ENCODE peak calls at places on chromosome 9, in four cellular contexts. One of them, this sample, is unnamed.

GRCh38 chr9:111036068-111036789 is 2.0 kb downstream of the LPAR1 start:
- DNase-seq in mammary epithelial cell: peak
- DNase-seq in fibroblast of lung: peak
- DNase-seq in IMR-90: peak
- DNase-seq in this sample: peak

GRCh38 chr9:4740623-4741364 is at the start of gene AK3:
- DNase-seq in mammary epithelial cell: peak
- DNase-seq in fibroblast of lung: peak
- DNase-seq in IMR-90: peak
- DNase-seq in this sample: peak

GRCh38 chr9:94779101-94779500 is 52.6 kb downstream of the AOPEP start:
- DNase-seq in mammary epithelial cell: no peak
- DNase-seq in fibroblast of lung: no peak
- DNase-seq in IMR-90: no peak
- DNase-seq in this sample: no peak

GRCh38 chr9:26695010-26695601 is 197.5 kb downstream of the CAAP1 start:
- DNase-seq in mammary epithelial cell: no peak
- DNase-seq in fibroblast of lung: no peak
- DNase-seq in IMR-90: no peak
- DNase-seq in this sample: no peak

GRCh38 chr9:111839981-111840380 is 45.2 kb upstream of the SHOC1 start:
- DNase-seq in mammary epithelial cell: no peak
- DNase-seq in fibroblast of lung: peak
- DNase-seq in IMR-90: peak
- DNase-seq in this sample: peak

GRCh38 chr9:121717141-121717749 is 65.8 kb downstream of the DAB2IP start:
- DNase-seq in mammary epithelial cell: peak
- DNase-seq in fibroblast of lung: no peak
- DNase-seq in IMR-90: no peak
- DNase-seq in this sample: no peak

GRCh38 chr9:13568446-13568845 is 289.0 kb upstream of the MPDZ start:
- DNase-seq in mammary epithelial cell: no peak
- DNase-seq in fibroblast of lung: peak
- DNase-seq in IMR-90: no peak
- DNase-seq in this sample: peak

GRCh38 chr9:127707766-127708165 is 978 bp downstream of the CFAP157 start:
- DNase-seq in mammary epithelial cell: no peak
- DNase-seq in fibroblast of lung: no peak
- DNase-seq in IMR-90: no peak
- DNase-seq in this sample: no peak

GRCh38 chr9:127773245-127773644 is 5.2 kb downstream of the SH2D3C start:
- DNase-seq in mammary epithelial cell: no peak
- DNase-seq in fibroblast of lung: no peak
- DNase-seq in IMR-90: no peak
- DNase-seq in this sample: no peak

GRCh38 chr9:70601000-70601929 is 186.8 kb upstream of the KLF9 start:
- DNase-seq in mammary epithelial cell: peak
- DNase-seq in fibroblast of lung: peak
- DNase-seq in IMR-90: peak
- DNase-seq in this sample: peak

GRCh38 chr9:37534901-37535300 is 41.3 kb downstream of the FBXO10 start:
- DNase-seq in mammary epithelial cell: no peak
- DNase-seq in fibroblast of lung: no peak
- DNase-seq in IMR-90: no peak
- DNase-seq in this sample: no peak

GRCh38 chr9:125296843-125297372 is 35.3 kb downstream of the GAPVD1 start:
- DNase-seq in mammary epithelial cell: no peak
- DNase-seq in fibroblast of lung: peak
- DNase-seq in IMR-90: no peak
- DNase-seq in this sample: no peak

GRCh38 chr9:136309101-136309801 is 5.4 kb upstream of the CCDC187 start:
- DNase-seq in mammary epithelial cell: no peak
- DNase-seq in fibroblast of lung: no peak
- DNase-seq in IMR-90: no peak
- DNase-seq in this sample: no peak

GRCh38 chr9:35374436-35374835 is 115.5 kb upstream of the RUSC2 start:
- DNase-seq in mammary epithelial cell: no peak
- DNase-seq in fibroblast of lung: no peak
- DNase-seq in IMR-90: no peak
- DNase-seq in this sample: no peak

GRCh38 chr9:109771796-109772525 is 8.0 kb upstream of the PALM2AKAP2 start:
- DNase-seq in mammary epithelial cell: no peak
- DNase-seq in fibroblast of lung: peak
- DNase-seq in IMR-90: peak
- DNase-seq in this sample: peak

GRCh38 chr9:137156567-137157375 is 13.1 kb downstream of the LRRC26 start:
- DNase-seq in mammary epithelial cell: no peak
- DNase-seq in fibroblast of lung: no peak
- DNase-seq in IMR-90: peak
- DNase-seq in this sample: peak

GRCh38 chr9:84228130-84228735 is 112.3 kb downstream of the SLC28A3 start:
- DNase-seq in mammary epithelial cell: no peak
- DNase-seq in fibroblast of lung: no peak
- DNase-seq in IMR-90: no peak
- DNase-seq in this sample: no peak

GRCh38 chr9:114159562-114160145 is 4.3 kb downstream of the COL27A1 start:
- DNase-seq in mammary epithelial cell: no peak
- DNase-seq in fibroblast of lung: no peak
- DNase-seq in IMR-90: no peak
- DNase-seq in this sample: no peak

GRCh38 chr9:114157516-114158176 is 2.3 kb downstream of the COL27A1 start:
- DNase-seq in mammary epithelial cell: peak
- DNase-seq in fibroblast of lung: peak
- DNase-seq in IMR-90: peak
- DNase-seq in this sample: peak

GRCh38 chr9:114156658-114157421 is 1.5 kb downstream of the COL27A1 start:
- DNase-seq in mammary epithelial cell: peak
- DNase-seq in fibroblast of lung: peak
- DNase-seq in IMR-90: peak
- DNase-seq in this sample: peak

GRCh38 chr9:114156311-114156657 is 947 bp downstream of the COL27A1 start:
- DNase-seq in mammary epithelial cell: no peak
- DNase-seq in fibroblast of lung: no peak
- DNase-seq in IMR-90: no peak
- DNase-seq in this sample: peak

GRCh38 chr9:114158482-114159130 is 3.3 kb downstream of the COL27A1 start:
- DNase-seq in mammary epithelial cell: no peak
- DNase-seq in fibroblast of lung: no peak
- DNase-seq in IMR-90: no peak
- DNase-seq in this sample: no peak
- H3K9ac ChIP-seq in mammary epithelial cell: no peak
- H3K9ac ChIP-seq in fibroblast of lung: no peak
- H3K9ac ChIP-seq in IMR-90: no peak
- H3K9ac ChIP-seq in this sample: no peak

DNA sequence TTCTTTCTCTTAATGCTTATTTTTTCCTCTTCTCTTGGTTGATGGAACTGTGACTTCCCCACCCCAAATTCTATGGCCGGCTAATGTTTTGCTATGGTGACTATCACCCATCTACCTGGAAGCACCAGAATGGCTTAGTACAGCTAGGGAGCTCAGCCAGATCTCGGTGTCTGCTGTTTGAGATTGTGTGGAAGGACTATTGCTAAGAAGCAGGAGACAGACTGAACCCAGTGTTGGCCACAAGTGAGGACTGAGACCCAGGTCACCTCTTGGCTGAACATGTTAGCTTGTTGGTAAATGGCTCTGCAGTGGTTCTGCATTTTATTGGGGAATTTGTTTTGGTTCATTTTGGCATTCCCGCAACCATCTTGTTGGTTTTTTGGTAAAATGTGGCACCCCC is 2.7 kb downstream of the PRRC2B start:
- DNase-seq in mammary epithelial cell: no peak
- DNase-seq in fibroblast of lung: no peak
- DNase-seq in IMR-90: no peak
- DNase-seq in this sample: no peak
- H3K9ac ChIP-seq in mammary epithelial cell: peak
- H3K9ac ChIP-seq in fibroblast of lung: no peak
- H3K9ac ChIP-seq in IMR-90: peak
- H3K9ac ChIP-seq in this sample: peak

GRCh38 chr9:32376295-32376694 is 8.1 kb upstream of the ACO1 start:
- DNase-seq in mammary epithelial cell: no peak
- DNase-seq in fibroblast of lung: no peak
- DNase-seq in IMR-90: no peak
- DNase-seq in this sample: no peak

GRCh38 chr9:32378496-32378895 is 5.9 kb upstream of the ACO1 start:
- DNase-seq in mammary epithelial cell: peak
- DNase-seq in fibroblast of lung: peak
- DNase-seq in IMR-90: peak
- DNase-seq in this sample: peak

GRCh38 chr9:32380944-32381343 is 3.5 kb upstream of the ACO1 start:
- DNase-seq in mammary epithelial cell: no peak
- DNase-seq in fibroblast of lung: no peak
- DNase-seq in IMR-90: no peak
- DNase-seq in this sample: no peak

GRCh38 chr9:32382582-32383320 is 1.7 kb upstream of the ACO1 start:
- DNase-seq in mammary epithelial cell: no peak
- DNase-seq in fibroblast of lung: no peak
- DNase-seq in IMR-90: no peak
- DNase-seq in this sample: no peak

DNA sequence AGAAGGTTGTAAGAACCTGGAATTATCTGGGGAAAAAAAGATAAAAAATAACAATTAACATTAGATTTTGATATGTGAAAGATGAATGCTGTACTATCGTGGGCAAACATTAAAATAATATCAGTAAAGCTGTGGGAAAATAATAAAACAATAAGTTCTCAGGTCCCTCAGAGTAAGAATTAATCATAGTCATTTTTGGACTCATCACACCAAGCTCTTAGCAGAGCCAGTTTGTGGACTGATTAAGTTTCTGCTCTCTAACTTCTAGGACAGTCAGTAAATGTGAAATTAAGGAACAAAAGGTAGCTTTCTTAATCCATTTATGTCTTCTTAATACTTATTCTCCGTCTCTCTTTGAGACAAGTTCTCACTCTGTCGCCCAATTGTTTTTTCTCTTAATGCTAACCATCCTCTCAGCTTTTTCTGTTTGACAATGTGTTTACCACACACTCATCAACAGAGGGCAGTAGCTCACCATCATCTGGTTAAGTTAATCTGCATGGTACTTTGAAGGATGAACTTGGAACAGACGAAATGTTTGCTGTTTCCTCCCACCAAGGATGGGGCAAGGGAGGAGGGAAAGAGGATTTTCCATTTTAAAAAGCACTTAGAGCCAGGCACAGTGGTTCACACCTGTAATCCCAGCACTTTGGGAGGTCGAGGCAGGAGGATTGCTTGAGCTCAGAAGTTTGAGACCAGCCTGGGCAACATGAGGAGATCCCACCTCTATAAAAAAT is 5.3 kb upstream of the ACO1 start:
- DNase-seq in mammary epithelial cell: peak
- DNase-seq in fibroblast of lung: peak
- DNase-seq in IMR-90: peak
- DNase-seq in this sample: peak
- H3K9ac ChIP-seq in mammary epithelial cell: no peak
- H3K9ac ChIP-seq in fibroblast of lung: no peak
- H3K9ac ChIP-seq in IMR-90: no peak
- H3K9ac ChIP-seq in this sample: no peak

GRCh38 chr9:129694265-129694664 is 28.8 kb downstream of the PRRX2 start:
- DNase-seq in mammary epithelial cell: no peak
- DNase-seq in fibroblast of lung: no peak
- DNase-seq in IMR-90: no peak
- DNase-seq in this sample: no peak

GRCh38 chr9:129695870-129696269 is 30.4 kb downstream of the PRRX2 start:
- DNase-seq in mammary epithelial cell: no peak
- DNase-seq in fibroblast of lung: no peak
- DNase-seq in IMR-90: no peak
- DNase-seq in this sample: no peak

GRCh38 chr9:129697956-129698757 is 32.7 kb downstream of the PRRX2 start:
- DNase-seq in mammary epithelial cell: no peak
- DNase-seq in fibroblast of lung: peak
- DNase-seq in IMR-90: no peak
- DNase-seq in this sample: peak

GRCh38 chr9:129696803-129697110 is 31.3 kb downstream of the PRRX2 start:
- DNase-seq in mammary epithelial cell: no peak
- DNase-seq in fibroblast of lung: no peak
- DNase-seq in IMR-90: no peak
- DNase-seq in this sample: no peak

DNA sequence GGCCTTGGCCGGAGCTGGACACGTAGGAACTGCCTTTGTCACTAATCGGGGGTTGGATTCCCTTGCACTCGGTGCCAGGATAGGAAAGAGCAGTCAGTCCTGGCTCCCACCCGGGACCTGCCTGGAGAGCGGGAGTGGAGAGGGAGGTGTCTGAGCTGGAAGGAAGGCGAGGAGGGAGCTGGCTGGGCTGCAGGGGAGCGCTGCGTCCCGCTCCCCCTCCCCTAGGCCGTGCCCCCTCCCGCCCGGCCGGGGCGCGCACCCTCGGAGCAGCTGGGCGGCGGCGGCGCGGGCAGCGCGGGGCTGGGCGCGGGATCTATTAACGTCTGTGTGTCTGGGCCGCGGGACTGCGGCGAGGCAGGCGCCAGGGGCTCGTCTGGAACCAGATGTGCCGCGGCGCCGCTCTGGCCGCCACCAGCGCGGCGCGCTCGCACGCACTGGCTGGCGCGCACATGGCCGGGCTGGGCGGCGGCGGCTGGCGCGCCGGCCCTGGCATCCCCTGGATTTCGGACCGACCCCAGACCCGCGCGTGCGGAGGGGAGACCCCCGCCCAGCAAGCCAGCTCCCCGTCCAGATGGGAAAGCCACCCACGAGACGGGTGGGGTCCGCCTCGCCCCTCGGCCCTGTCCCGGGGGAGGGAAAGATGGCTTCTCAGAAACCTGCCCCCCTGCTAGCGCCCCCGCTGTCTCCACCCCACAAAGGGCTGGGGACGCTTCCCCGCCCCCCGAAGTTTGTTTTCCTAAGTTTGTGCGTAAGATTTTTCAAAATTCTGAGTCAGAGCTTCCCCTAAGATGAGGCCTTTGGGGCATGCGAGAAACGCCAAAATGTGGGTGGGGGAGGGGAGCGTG is 31.9 kb downstream of the PRRX2 start:
- DNase-seq in mammary epithelial cell: no peak
- DNase-seq in fibroblast of lung: peak
- DNase-seq in IMR-90: peak
- DNase-seq in this sample: peak
- H3K9ac ChIP-seq in mammary epithelial cell: no peak
- H3K9ac ChIP-seq in fibroblast of lung: peak
- H3K9ac ChIP-seq in IMR-90: peak
- H3K9ac ChIP-seq in this sample: peak

GRCh38 chr9:133534346-133535284 is at the start of gene ADAMTSL2:
- DNase-seq in mammary epithelial cell: no peak
- DNase-seq in fibroblast of lung: peak
- DNase-seq in IMR-90: peak
- DNase-seq in this sample: peak
- H3K9ac ChIP-seq in mammary epithelial cell: no peak
- H3K9ac ChIP-seq in fibroblast of lung: no peak
- H3K9ac ChIP-seq in IMR-90: no peak
- H3K9ac ChIP-seq in this sample: no peak

This sample was measured in adipocyte.